ENCODE peak calls at places on chromosomes 3 and 15, in nine cellular contexts. One of them, this sample, is unnamed.

GRCh38 chr3:69744507-69744906 is 5.2 kb downstream of the MITF start:
- DNase-seq in Peyer's patch: no peak
- DNase-seq in psoas muscle: no peak
- DNase-seq in right atrium auricular region: no peak
- DNase-seq in testis: no peak
- DNase-seq in spleen: no peak
- DNase-seq in AG04450: no peak
- DNase-seq in T-helper 2 cell: no peak
- DNase-seq in COR-L47: no peak
- DNase-seq in this sample: no peak

GRCh38 chr3:135924506-135924905 is 41.0 kb upstream of the PPP2R3A start:
- DNase-seq in Peyer's patch: no peak
- DNase-seq in spleen: no peak
- DNase-seq in AG04450: no peak
- DNase-seq in COR-L47: no peak
- DNase-seq in testis: no peak
- DNase-seq in T-helper 2 cell: no peak
- DNase-seq in right atrium auricular region: no peak
- DNase-seq in psoas muscle: no peak
- DNase-seq in this sample: no peak

GRCh38 chr3:114451561-114452018 is 157.8 kb downstream of the TIGIT start:
- DNase-seq in testis: peak
- DNase-seq in AG04450: no peak
- DNase-seq in COR-L47: no peak
- DNase-seq in right atrium auricular region: no peak
- DNase-seq in spleen: no peak
- DNase-seq in T-helper 2 cell: no peak
- DNase-seq in psoas muscle: no peak
- DNase-seq in Peyer's patch: no peak
- DNase-seq in this sample: peak

GRCh38 chr3:167852216-167852615 is 116.7 kb downstream of the SERPINI1 start:
- DNase-seq in AG04450: no peak
- DNase-seq in COR-L47: no peak
- DNase-seq in spleen: no peak
- DNase-seq in testis: no peak
- DNase-seq in T-helper 2 cell: no peak
- DNase-seq in right atrium auricular region: no peak
- DNase-seq in Peyer's patch: no peak
- DNase-seq in psoas muscle: no peak
- DNase-seq in this sample: no peak

GRCh38 chr3:167740961-167741587 is 5.6 kb downstream of the SERPINI1 start:
- DNase-seq in right atrium auricular region: no peak
- DNase-seq in psoas muscle: no peak
- DNase-seq in T-helper 2 cell: peak
- DNase-seq in Peyer's patch: no peak
- DNase-seq in spleen: no peak
- DNase-seq in AG04450: no peak
- DNase-seq in testis: peak
- DNase-seq in COR-L47: peak
- DNase-seq in this sample: no peak

GRCh38 chr3:185988816-185989175 is 51.0 kb upstream of the TRA2B start:
- DNase-seq in testis: no peak
- DNase-seq in COR-L47: no peak
- DNase-seq in Peyer's patch: no peak
- DNase-seq in spleen: no peak
- DNase-seq in psoas muscle: no peak
- DNase-seq in right atrium auricular region: no peak
- DNase-seq in T-helper 2 cell: no peak
- DNase-seq in AG04450: no peak
- DNase-seq in this sample: no peak

GRCh38 chr15:32819406-32819930 is 101.7 kb downstream of the GREM1 start:
- DNase-seq in psoas muscle: no peak
- DNase-seq in COR-L47: no peak
- DNase-seq in right atrium auricular region: no peak
- DNase-seq in Peyer's patch: no peak
- DNase-seq in spleen: no peak
- DNase-seq in AG04450: no peak
- DNase-seq in T-helper 2 cell: no peak
- DNase-seq in testis: no peak
- DNase-seq in this sample: no peak

GRCh38 chr3:3170998-3171397 is 8.5 kb downstream of the CRBN start:
- DNase-seq in COR-L47: no peak
- DNase-seq in Peyer's patch: no peak
- DNase-seq in psoas muscle: no peak
- DNase-seq in spleen: no peak
- DNase-seq in right atrium auricular region: no peak
- DNase-seq in T-helper 2 cell: no peak
- DNase-seq in AG04450: no peak
- DNase-seq in testis: no peak
- DNase-seq in this sample: no peak

GRCh38 chr15:40769310-40770146 is at the start of gene C15orf62:
- DNase-seq in AG04450: no peak
- DNase-seq in COR-L47: peak
- DNase-seq in T-helper 2 cell: no peak
- DNase-seq in spleen: peak
- DNase-seq in right atrium auricular region: no peak
- DNase-seq in psoas muscle: peak
- DNase-seq in testis: no peak
- DNase-seq in Peyer's patch: peak
- DNase-seq in this sample: peak

GRCh38 chr3:102178817-102179216 is 256.0 kb upstream of the ZPLD1 start:
- DNase-seq in psoas muscle: no peak
- DNase-seq in right atrium auricular region: no peak
- DNase-seq in spleen: no peak
- DNase-seq in Peyer's patch: no peak
- DNase-seq in testis: no peak
- DNase-seq in AG04450: no peak
- DNase-seq in COR-L47: no peak
- DNase-seq in T-helper 2 cell: no peak
- DNase-seq in this sample: no peak

GRCh38 chr3:49966233-49966942 is 26.4 kb downstream of the RBM6 start:
- DNase-seq in psoas muscle: no peak
- DNase-seq in COR-L47: no peak
- DNase-seq in T-helper 2 cell: no peak
- DNase-seq in testis: no peak
- DNase-seq in AG04450: no peak
- DNase-seq in Peyer's patch: no peak
- DNase-seq in right atrium auricular region: no peak
- DNase-seq in spleen: no peak
- DNase-seq in this sample: no peak

GRCh38 chr3:67531149-67532101 is 123.0 kb downstream of the SUCLG2 start:
- DNase-seq in right atrium auricular region: no peak
- DNase-seq in T-helper 2 cell: no peak
- DNase-seq in spleen: no peak
- DNase-seq in Peyer's patch: no peak
- DNase-seq in testis: no peak
- DNase-seq in COR-L47: no peak
- DNase-seq in psoas muscle: no peak
- DNase-seq in AG04450: no peak
- DNase-seq in this sample: no peak

GRCh38 chr3:186057594-186057993 is 51.3 kb downstream of the ETV5 start:
- DNase-seq in right atrium auricular region: no peak
- DNase-seq in Peyer's patch: no peak
- DNase-seq in T-helper 2 cell: no peak
- DNase-seq in COR-L47: no peak
- DNase-seq in AG04450: peak
- DNase-seq in spleen: no peak
- DNase-seq in testis: no peak
- DNase-seq in psoas muscle: no peak
- DNase-seq in this sample: no peak

GRCh38 chr15:25185156-25185710 is 230.4 kb downstream of the SNRPN start:
- DNase-seq in psoas muscle: no peak
- DNase-seq in testis: no peak
- DNase-seq in AG04450: no peak
- DNase-seq in right atrium auricular region: no peak
- DNase-seq in spleen: peak
- DNase-seq in T-helper 2 cell: no peak
- DNase-seq in Peyer's patch: no peak
- DNase-seq in COR-L47: no peak
- DNase-seq in this sample: no peak

GRCh38 chr3:194102436-194102835 is 33.5 kb upstream of the HES1 start:
- DNase-seq in COR-L47: no peak
- DNase-seq in AG04450: no peak
- DNase-seq in Peyer's patch: no peak
- DNase-seq in T-helper 2 cell: no peak
- DNase-seq in psoas muscle: no peak
- DNase-seq in testis: no peak
- DNase-seq in spleen: no peak
- DNase-seq in right atrium auricular region: no peak
- DNase-seq in this sample: no peak

GRCh38 chr3:34132069-34132677 is 333.7 kb downstream of the PDCD6IP start:
- DNase-seq in spleen: no peak
- DNase-seq in COR-L47: no peak
- DNase-seq in T-helper 2 cell: no peak
- DNase-seq in AG04450: no peak
- DNase-seq in right atrium auricular region: no peak
- DNase-seq in Peyer's patch: no peak
- DNase-seq in testis: no peak
- DNase-seq in psoas muscle: no peak
- DNase-seq in this sample: no peak

This sample was measured in NCI-H2029.